ENCODE peak calls at places on chromosomes 13 and 19, in six cellular contexts. P is uterus, D is GM04504, J is COR-L47, B is HFFc6, M is substantia nigra. U is an unnamed sample.

GRCh38 chr19:52566588-52566987 is 3.5 kb upstream of the ZNF701 start:
- DNase-seq in P (no peak), D (no peak), J (no peak), B (peak), M (no peak), U (no peak)

GRCh38 chr19:5128251-5128931 is 159.5 kb downstream of the KDM4B start:
- DNase-seq in P (peak), D (peak), J (no peak), B (peak), M (no peak), U (peak)

GRCh38 chr13:49373699-49374098 is 70.2 kb downstream of the CAB39L start:
- DNase-seq in P (no peak), D (no peak), J (no peak), B (no peak), M (no peak), U (no peak)

GRCh38 chr19:6925801-6926751 is 38.7 kb downstream of the ADGRE1 start:
- DNase-seq in P (no peak), D (no peak), J (no peak), B (no peak), M (no peak), U (no peak)

GRCh38 chr19:1860133-1860775 is 3.1 kb downstream of the KLF16 start:
- DNase-seq in P (peak), D (peak), J (peak), B (peak), M (no peak), U (peak)

GRCh38 chr13:42985312-42986175 is 6.5 kb downstream of the EPSTI1 start:
- DNase-seq in P (peak), D (no peak), J (no peak), B (no peak), M (no peak), U (peak)

GRCh38 chr19:30391554-30392551 is 19.7 kb downstream of the ZNF536 start:
- DNase-seq in P (no peak), D (peak), J (no peak), B (no peak), M (no peak), U (no peak)

GRCh38 chr13:25844559-25845434 is 207.0 kb downstream of the SHISA2 start:
- DNase-seq in P (no peak), D (no peak), J (no peak), B (no peak), M (no peak), U (no peak)

GRCh38 chr13:110302154-110302553 is 4.8 kb downstream of the COL4A1 start:
- DNase-seq in P (peak), D (no peak), J (no peak), B (no peak), M (no peak), U (no peak)

GRCh38 chr13:71374471-71375041 is 492.4 kb downstream of the DACH1 start:
- DNase-seq in P (no peak), D (no peak), J (no peak), B (no peak), M (no peak), U (no peak)

GRCh38 chr19:2050991-2051770 is at the start of gene MKNK2:
- DNase-seq in P (peak), D (peak), J (peak), B (peak), M (peak), U (peak)

GRCh38 chr13:85441975-85442374 is 357.2 kb downstream of the SLITRK6 start:
- DNase-seq in P (no peak), D (no peak), J (no peak), B (no peak), M (no peak), U (no peak)

GRCh38 chr13:42707596-42707995 is 73.8 kb upstream of the FAM216B start:
- DNase-seq in P (no peak), D (no peak), J (no peak), B (no peak), M (no peak), U (no peak)

GRCh38 chr13:106595623-106596022 is 27.7 kb upstream of the ARGLU1 start:
- DNase-seq in P (no peak), D (no peak), J (no peak), B (no peak), M (no peak), U (peak)

GRCh38 chr13:31639443-31640163 is 99.7 kb upstream of the RXFP2 start:
- DNase-seq in P (no peak), D (no peak), J (no peak), B (no peak), M (no peak), U (no peak)

GRCh38 chr13:75372517-75372916 is 109.5 kb downstream of the TBC1D4 start:
- DNase-seq in P (no peak), D (no peak), J (peak), B (peak), M (no peak), U (peak)

GRCh38 chr19:15248648-15249559 is 16.7 kb upstream of the EPHX3 start:
- DNase-seq in P (peak), D (peak), J (no peak), B (peak), M (no peak), U (peak)

GRCh38 chr19:53881482-53882390 is at the start of gene PRKCG:
- DNase-seq in P (no peak), D (no peak), J (no peak), B (no peak), M (no peak), U (no peak)

GRCh38 chr19:58398087-58398486 is 2.6 kb downstream of the RNF225 start:
- DNase-seq in P (no peak), D (no peak), J (no peak), B (no peak), M (no peak), U (no peak)

GRCh38 chr19:5246554-5247155 is 94.0 kb downstream of the PTPRS start:
- DNase-seq in P (no peak), D (no peak), J (no peak), B (no peak), M (no peak), U (no peak)

GRCh38 chr19:28987177-28987576 is 225.8 kb downstream of the UQCRFS1 start:
- DNase-seq in P (no peak), D (no peak), J (no peak), B (no peak), M (no peak), U (no peak)

GRCh38 chr13:77306458-77306857 is 20.4 kb downstream of the MYCBP2 start:
- DNase-seq in P (no peak), D (no peak), J (no peak), B (no peak), M (no peak), U (no peak)

GRCh38 chr19:18502633-18503294 is 19.1 kb downstream of the ELL start:
- DNase-seq in P (no peak), D (no peak), J (no peak), B (no peak), M (no peak), U (peak)

U was measured in heart right ventricle.